ENCODE peak calls at places on chromosomes 7 and 10, in four cellular contexts. U is heart left ventricle, Z is foreskin keratinocyte, L is right cardiac atrium. O is an unnamed sample.

GRCh38 chr10:96656839-96657238 is 63.5 kb downstream of the PIK3AP1 start:
- ATAC-seq in L (peak; percentile 50), Z (no peak), U (peak; percentile 46), O (peak; percentile 43)

GRCh38 chr7:156558198-156558597 is 82.4 kb upstream of the RNF32 start:
- ATAC-seq in Z (peak; percentile 43), L (no peak), U (no peak), O (no peak)

GRCh38 chr10:106941297-106942034 is 223.0 kb downstream of the SORCS1 start:
- ATAC-seq in U (no peak), L (peak; percentile 24), Z (no peak), O (no peak)

GRCh38 chr10:47217123-47217522 is 82.9 kb upstream of the GDF10 start:
- ATAC-seq in Z (no peak), L (no peak), U (no peak), O (no peak)

GRCh38 chr7:5470721-5471311 is 47.2 kb upstream of the TNRC18 start:
- ATAC-seq in U (peak; percentile 88), L (peak; percentile 84), Z (no peak), O (peak; percentile 52)

GRCh38 chr10:112159469-112159868 is 24.1 kb downstream of the GPAM start:
- ATAC-seq in U (no peak), Z (no peak), L (no peak), O (no peak)

GRCh38 chr7:30238721-30239441 is 45.5 kb upstream of the ZNRF2 start:
- ATAC-seq in L (no peak), Z (peak; percentile 83), U (peak; percentile 41), O (no peak)

GRCh38 chr7:121329460-121330052 is 756 bp downstream of the WNT16 start:
- ATAC-seq in L (peak; percentile 24), Z (peak; percentile 87), U (peak; percentile 11), O (no peak)

GRCh38 chr7:138542183-138542582 is 82.1 kb downstream of the TRIM24 start:
- ATAC-seq in U (no peak), Z (no peak), L (no peak), O (no peak)

GRCh38 chr7:71843677-71844076 is 568.5 kb downstream of the CALN1 start:
- ATAC-seq in L (no peak), U (no peak), Z (no peak), O (no peak)

GRCh38 chr7:129163875-129164544 is 19.5 kb downstream of the TSPAN33 start:
- ATAC-seq in Z (no peak), L (no peak), U (no peak), O (peak; percentile 50)

GRCh38 chr7:69800495-69800894 is 202.2 kb downstream of the AUTS2 start:
- ATAC-seq in L (peak; percentile 91), Z (peak; percentile 72), U (peak; percentile 71), O (no peak)

GRCh38 chr10:80596391-80597257 is 58.9 kb downstream of the SH2D4B start:
- ATAC-seq in Z (peak; percentile 62), U (no peak), L (no peak), O (no peak)

GRCh38 chr10:110355181-110355831 is 50.6 kb upstream of the SMNDC1 start:
- ATAC-seq in L (no peak), Z (no peak), U (no peak), O (no peak)

GRCh38 chr10:33237736-33238624 is 96.5 kb downstream of the NRP1 start:
- ATAC-seq in L (no peak), Z (peak; percentile 98), U (no peak), O (no peak)

GRCh38 chr10:4346257-4346656 is 479.8 kb upstream of the AKR1E2 start:
- ATAC-seq in Z (no peak), L (peak; percentile 32), U (peak; percentile 40), O (no peak)

GRCh38 chr7:29866490-29866930 is 60.2 kb downstream of the WIPF3 start:
- ATAC-seq in L (peak; percentile 71), Z (no peak), U (peak; percentile 88), O (peak; percentile 26)

GRCh38 chr10:96138102-96138501 is 8.0 kb downstream of the ZNF518A start:
- ATAC-seq in U (no peak), Z (no peak), L (no peak), O (no peak)

GRCh38 chr7:149432121-149432691 is 28.7 kb downstream of the ZNF777 start:
- ATAC-seq in U (no peak), Z (no peak), L (peak; percentile 17), O (no peak)

GRCh38 chr7:15829689-15830088 is 143.2 kb upstream of the MEOX2 start:
- ATAC-seq in U (peak; percentile 88), Z (no peak), L (peak; percentile 95), O (peak; percentile 88)

GRCh38 chr7:12709731-12710502 is 22.5 kb downstream of the ARL4A start:
- ATAC-seq in Z (no peak), L (no peak), U (no peak), O (peak; percentile 47)
- H3K27ac ChIP-seq in Z (no peak overlapping the region), L (no peak overlapping the region), U (no peak overlapping the region), O (no peak overlapping the region)

DNA sequence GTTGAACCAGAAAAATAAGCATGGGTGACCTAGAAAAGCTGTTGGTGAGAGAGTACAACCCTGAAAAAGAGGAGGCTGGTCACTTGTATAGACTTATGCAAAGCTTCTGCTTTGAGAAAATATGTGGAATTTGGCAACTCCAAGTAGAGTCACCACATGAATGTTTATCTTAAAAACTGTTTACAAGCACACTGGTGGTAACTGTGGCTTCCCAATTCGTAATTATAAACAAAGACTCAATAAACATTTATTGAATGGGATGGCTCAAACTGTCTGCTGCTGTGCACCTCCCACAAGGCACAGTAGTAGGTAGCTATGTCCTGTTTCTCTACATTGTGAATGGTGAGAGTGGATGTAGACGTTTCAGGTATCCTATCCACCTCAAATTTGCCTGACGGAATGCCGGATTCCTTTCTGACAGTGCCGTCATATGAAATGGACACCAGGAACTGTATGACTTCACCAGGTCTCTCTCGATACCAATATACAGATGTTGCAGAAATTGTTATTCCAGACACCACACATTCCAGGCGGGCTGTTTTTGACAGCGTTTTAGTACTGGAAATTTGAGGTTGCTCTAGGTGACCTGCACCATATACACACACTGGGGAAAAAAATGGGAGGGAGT is 43.4 kb upstream of the TARP start:
- ATAC-seq in L (no peak), U (no peak), Z (no peak), O (no peak)
- H3K4me1 ChIP-seq in L (no peaks in the 10 kb centered on the region), U (peaks cover 4% of the 10 kb centered on the region), Z (no peaks in the 10 kb centered on the region), O (no peaks in the 10 kb centered on the region)

GRCh38 chr10:124734311-124735166 is 9.6 kb downstream of the FAM53B start:
- ATAC-seq in U (no peak), L (no peak), Z (no peak), O (no peak)

GRCh38 chr10:124735491-124736286 is 8.5 kb downstream of the FAM53B start:
- ATAC-seq in U (no peak), Z (no peak), L (no peak), O (no peak)

GRCh38 chr10:124731551-124731950 is 12.6 kb downstream of the FAM53B start:
- ATAC-seq in U (no peak), L (no peak), Z (no peak), O (no peak)

GRCh38 chr10:124732931-124733536 is 11.1 kb downstream of the FAM53B start:
- ATAC-seq in U (peak; percentile 66), Z (peak; percentile 84), L (peak; percentile 49), O (peak; percentile 61)

GRCh38 chr10:124733566-124734245 is 10.5 kb downstream of the FAM53B start:
- ATAC-seq in Z (no peak), L (no peak), U (no peak), O (no peak)
- H3K27ac ChIP-seq in Z (peak overlapping the region; percentile 16), L (peak overlapping the region; percentile 94), U (peak overlapping the region; percentile 88), O (peak overlapping the region; percentile 90)

DNA sequence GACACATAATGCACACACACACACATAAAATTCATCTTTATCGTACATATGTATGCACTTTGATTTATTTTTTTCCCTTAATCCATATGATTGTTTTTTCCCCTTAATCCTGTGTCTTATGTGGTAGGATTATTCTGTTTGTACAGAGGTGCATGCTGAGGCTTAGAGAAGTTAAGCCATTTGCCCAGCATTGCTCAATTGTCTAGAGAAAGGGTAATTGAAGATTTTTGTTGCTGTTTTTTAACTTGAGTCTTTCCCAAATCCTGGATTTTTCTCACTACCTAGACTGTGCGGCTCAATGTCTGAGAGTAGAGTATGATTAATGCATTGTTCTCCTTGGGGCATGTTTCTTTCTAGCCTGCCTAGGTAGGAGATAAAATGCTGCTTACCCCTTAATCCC is 35.0 kb downstream of the WBP1L start:
- ATAC-seq in Z (no peak), L (no peak), U (no peak), O (no peak)
- H3K4me1 ChIP-seq in Z (peaks cover 51% of the 10 kb centered on the region), L (peaks cover 60% of the 10 kb centered on the region), U (peaks cover 83% of the 10 kb centered on the region), O (peaks cover 100% of the 10 kb centered on the region)

DNA sequence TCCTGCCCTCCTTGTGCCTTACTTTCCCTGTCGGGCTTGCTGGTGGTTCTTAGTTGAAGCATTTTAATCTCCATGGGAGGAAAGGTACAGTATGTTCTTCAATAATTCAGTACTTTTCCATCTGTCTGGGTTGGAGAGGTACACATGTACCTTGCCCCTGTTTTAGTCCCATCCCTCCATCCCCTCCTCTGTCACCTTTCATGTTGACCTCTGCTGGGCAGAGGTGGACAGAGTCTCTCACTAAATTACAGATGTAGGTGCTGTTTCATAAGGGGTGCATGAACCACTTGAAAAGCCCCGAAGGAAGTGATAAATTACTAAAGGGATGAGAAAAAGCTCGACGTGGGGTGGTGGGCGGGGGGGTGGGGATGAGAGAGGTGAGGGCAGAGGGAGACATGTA is 5.4 kb downstream of the AGFG2 start:
- ATAC-seq in U (no peak), L (no peak), Z (no peak), O (no peak)
- H3K27ac ChIP-seq in U (peak overlapping the region; percentile 88), L (peak overlapping the region; percentile 97), Z (no peak overlapping the region), O (peak overlapping the region; percentile 98)

DNA sequence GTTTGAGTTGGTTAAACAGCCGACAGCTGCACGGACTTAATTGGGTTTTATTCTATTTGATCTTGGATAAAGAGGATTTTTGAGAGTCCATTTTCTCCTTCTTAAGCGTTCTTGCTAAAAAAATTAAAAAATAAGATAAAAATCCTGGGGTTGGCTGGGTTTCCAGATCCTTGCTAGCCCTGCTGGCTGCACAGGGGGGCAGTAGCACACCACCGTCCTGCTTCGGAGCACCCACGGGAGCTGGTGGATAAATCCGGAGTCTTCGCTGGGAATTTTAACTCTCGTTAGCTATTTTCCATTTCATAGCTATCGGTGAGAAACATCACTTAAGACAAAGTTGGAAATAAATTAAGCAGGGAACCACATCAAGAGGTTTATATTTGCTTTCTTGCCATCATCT is 792.1 kb downstream of the TYW1 start:
- ATAC-seq in U (no peak), Z (no peak), L (no peak), O (no peak)
- H3K4me1 ChIP-seq in U (no peaks in the 10 kb centered on the region), Z (no peaks in the 10 kb centered on the region), L (no peaks in the 10 kb centered on the region), O (peaks cover under 1% of the 10 kb centered on the region)

O was measured in gastroesophageal sphincter.